ENCODE peak calls at places on chromosome 1, in nine cellular contexts. One of them, this sample, is unnamed. For H3K36me3, the result is how much of the 10 kb centered on the place peaks cover.

GRCh38 chr1:26283871-26284596 is 4.1 kb downstream of the SH3BGRL3 start:
- DNase-seq in heart left ventricle: no peak
- DNase-seq in tibial artery: no peak
- DNase-seq in trophoblast cell: no peak
- DNase-seq in psoas muscle: no peak
- DNase-seq in astrocyte: no peak
- DNase-seq in left lung: no peak
- DNase-seq in CD8-positive, alpha-beta T cell: no peak
- DNase-seq in cardiac muscle cell: no peak
- DNase-seq in this sample: no peak

GRCh38 chr1:43452789-43453441 is 816 bp downstream of the HYI start:
- DNase-seq in CD8-positive, alpha-beta T cell: no peak
- DNase-seq in astrocyte: peak
- DNase-seq in heart left ventricle: peak
- DNase-seq in tibial artery: peak
- DNase-seq in psoas muscle: peak
- DNase-seq in left lung: no peak
- DNase-seq in trophoblast cell: peak
- DNase-seq in cardiac muscle cell: peak
- DNase-seq in this sample: no peak

GRCh38 chr1:32724678-32725594 is 22.4 kb upstream of the SYNC start:
- DNase-seq in left lung: peak
- DNase-seq in trophoblast cell: peak
- DNase-seq in tibial artery: no peak
- DNase-seq in psoas muscle: peak
- DNase-seq in CD8-positive, alpha-beta T cell: no peak
- DNase-seq in astrocyte: peak
- DNase-seq in heart left ventricle: peak
- DNase-seq in cardiac muscle cell: peak
- DNase-seq in this sample: no peak

GRCh38 chr1:20530261-20530660 is 22.1 kb upstream of the FAM43B start:
- DNase-seq in psoas muscle: no peak
- DNase-seq in tibial artery: no peak
- DNase-seq in heart left ventricle: no peak
- DNase-seq in left lung: no peak
- DNase-seq in cardiac muscle cell: no peak
- DNase-seq in astrocyte: no peak
- DNase-seq in CD8-positive, alpha-beta T cell: no peak
- DNase-seq in trophoblast cell: peak
- DNase-seq in this sample: no peak

GRCh38 chr1:14017531-14017961 is 317.6 kb downstream of the PRDM2 start:
- DNase-seq in trophoblast cell: no peak
- DNase-seq in tibial artery: no peak
- DNase-seq in astrocyte: no peak
- DNase-seq in cardiac muscle cell: no peak
- DNase-seq in psoas muscle: no peak
- DNase-seq in left lung: no peak
- DNase-seq in heart left ventricle: no peak
- DNase-seq in CD8-positive, alpha-beta T cell: no peak
- DNase-seq in this sample: no peak

GRCh38 chr1:1196431-1197187 is 9.8 kb downstream of the TNFRSF18 start:
- DNase-seq in trophoblast cell: no peak
- DNase-seq in cardiac muscle cell: no peak
- DNase-seq in psoas muscle: peak
- DNase-seq in heart left ventricle: peak
- DNase-seq in tibial artery: no peak
- DNase-seq in astrocyte: no peak
- DNase-seq in CD8-positive, alpha-beta T cell: no peak
- DNase-seq in left lung: no peak
- DNase-seq in this sample: peak

GRCh38 chr1:113998361-113998760 is 19.1 kb downstream of the OLFML3 start:
- DNase-seq in trophoblast cell: no peak
- DNase-seq in left lung: no peak
- DNase-seq in cardiac muscle cell: peak
- DNase-seq in astrocyte: no peak
- DNase-seq in tibial artery: no peak
- DNase-seq in heart left ventricle: no peak
- DNase-seq in psoas muscle: no peak
- DNase-seq in CD8-positive, alpha-beta T cell: no peak
- DNase-seq in this sample: no peak

GRCh38 chr1:209537336-209538114 is 46.0 kb upstream of the CAMK1G start:
- DNase-seq in astrocyte: no peak
- DNase-seq in psoas muscle: no peak
- DNase-seq in CD8-positive, alpha-beta T cell: no peak
- DNase-seq in heart left ventricle: no peak
- DNase-seq in tibial artery: no peak
- DNase-seq in left lung: no peak
- DNase-seq in cardiac muscle cell: no peak
- DNase-seq in trophoblast cell: no peak
- DNase-seq in this sample: no peak

GRCh38 chr1:155773221-155773620 is 83.8 kb downstream of the GON4L start:
- DNase-seq in astrocyte: no peak
- DNase-seq in cardiac muscle cell: no peak
- DNase-seq in heart left ventricle: no peak
- DNase-seq in CD8-positive, alpha-beta T cell: no peak
- DNase-seq in tibial artery: no peak
- DNase-seq in left lung: no peak
- DNase-seq in trophoblast cell: no peak
- DNase-seq in psoas muscle: no peak
- DNase-seq in this sample: no peak
- H3K36me3 ChIP-seq in astrocyte: half or more
- H3K36me3 ChIP-seq in cardiac muscle cell: half or more
- H3K36me3 ChIP-seq in heart left ventricle: under half
- H3K36me3 ChIP-seq in CD8-positive, alpha-beta T cell: under half
- H3K36me3 ChIP-seq in tibial artery: half or more
- H3K36me3 ChIP-seq in left lung: under half
- H3K36me3 ChIP-seq in trophoblast cell: under half
- H3K36me3 ChIP-seq in psoas muscle: under half
- H3K36me3 ChIP-seq in this sample: under half

DNA sequence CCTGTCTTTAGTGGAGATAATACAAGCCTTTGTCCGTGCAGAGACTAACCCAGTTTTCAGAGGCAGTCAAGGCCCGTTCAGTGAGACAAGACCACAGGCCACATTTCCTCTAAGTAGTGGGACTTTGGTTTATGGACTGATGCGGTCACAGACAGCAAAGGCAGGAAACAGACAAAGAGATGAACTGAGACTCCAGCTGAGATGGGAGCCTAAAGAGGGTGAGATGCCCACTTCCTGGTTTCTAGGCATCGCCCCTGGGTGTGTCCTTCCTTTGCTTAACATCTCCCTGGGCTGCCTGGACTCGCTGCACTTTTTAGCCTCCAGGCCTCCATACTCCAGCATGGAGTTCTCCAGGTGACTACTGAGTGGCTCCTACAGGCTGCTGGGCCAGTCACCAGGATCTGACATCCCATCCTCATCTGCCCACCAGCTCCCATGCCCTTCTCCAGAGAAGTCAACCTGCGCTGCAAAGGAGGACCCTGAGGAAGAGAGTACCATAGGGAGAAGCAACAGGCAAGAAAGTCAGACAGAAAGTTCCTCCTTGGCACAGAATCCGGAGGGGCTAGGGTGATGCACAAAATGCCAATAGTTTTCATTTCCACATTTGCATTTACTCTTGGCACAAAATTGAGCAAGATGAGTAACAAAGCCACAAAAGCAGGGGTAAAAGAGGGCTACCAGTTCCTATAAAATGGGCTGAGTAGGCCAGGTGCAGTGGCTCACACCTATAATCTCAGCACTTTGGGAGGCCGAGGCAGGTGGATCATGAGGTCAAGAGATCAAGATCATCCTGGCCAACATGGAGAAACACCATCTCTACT is 15.1 kb downstream of the THEMIS2 start:
- DNase-seq in astrocyte: no peak
- DNase-seq in trophoblast cell: no peak
- DNase-seq in left lung: no peak
- DNase-seq in psoas muscle: no peak
- DNase-seq in CD8-positive, alpha-beta T cell: peak
- DNase-seq in cardiac muscle cell: no peak
- DNase-seq in tibial artery: no peak
- DNase-seq in heart left ventricle: no peak
- DNase-seq in this sample: peak
- H3K36me3 ChIP-seq in astrocyte: under half
- H3K36me3 ChIP-seq in trophoblast cell: under half
- H3K36me3 ChIP-seq in left lung: under half
- H3K36me3 ChIP-seq in psoas muscle: under half
- H3K36me3 ChIP-seq in CD8-positive, alpha-beta T cell: half or more
- H3K36me3 ChIP-seq in cardiac muscle cell: under half
- H3K36me3 ChIP-seq in tibial artery: under half
- H3K36me3 ChIP-seq in heart left ventricle: under half
- H3K36me3 ChIP-seq in this sample: under half

DNA sequence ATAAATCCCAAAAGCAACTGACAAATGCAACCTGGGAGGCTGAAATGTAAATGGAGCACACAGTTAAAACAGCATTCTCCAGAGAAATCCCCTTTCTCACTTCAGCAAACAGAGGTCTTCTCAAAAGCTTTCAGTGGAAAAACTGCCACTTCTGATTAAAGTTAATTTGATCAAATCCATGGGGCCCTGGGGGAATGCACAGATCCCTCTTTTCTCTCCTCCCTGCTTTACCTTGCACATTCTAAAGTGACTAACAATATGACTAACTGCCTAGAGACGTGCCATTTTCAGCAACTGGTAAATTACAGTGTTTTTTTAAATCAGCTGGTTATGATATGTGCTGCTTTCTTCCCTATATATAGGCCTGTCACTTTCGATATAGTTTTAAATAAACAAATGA is 142.5 kb downstream of the RERE start:
- DNase-seq in astrocyte: peak
- DNase-seq in left lung: no peak
- DNase-seq in cardiac muscle cell: no peak
- DNase-seq in trophoblast cell: no peak
- DNase-seq in tibial artery: no peak
- DNase-seq in CD8-positive, alpha-beta T cell: no peak
- DNase-seq in psoas muscle: no peak
- DNase-seq in heart left ventricle: no peak
- DNase-seq in this sample: no peak
- H3K36me3 ChIP-seq in astrocyte: under half
- H3K36me3 ChIP-seq in left lung: under half
- H3K36me3 ChIP-seq in cardiac muscle cell: under half
- H3K36me3 ChIP-seq in trophoblast cell: under half
- H3K36me3 ChIP-seq in tibial artery: under half
- H3K36me3 ChIP-seq in CD8-positive, alpha-beta T cell: under half
- H3K36me3 ChIP-seq in psoas muscle: under half
- H3K36me3 ChIP-seq in heart left ventricle: under half
- H3K36me3 ChIP-seq in this sample: under half

DNA sequence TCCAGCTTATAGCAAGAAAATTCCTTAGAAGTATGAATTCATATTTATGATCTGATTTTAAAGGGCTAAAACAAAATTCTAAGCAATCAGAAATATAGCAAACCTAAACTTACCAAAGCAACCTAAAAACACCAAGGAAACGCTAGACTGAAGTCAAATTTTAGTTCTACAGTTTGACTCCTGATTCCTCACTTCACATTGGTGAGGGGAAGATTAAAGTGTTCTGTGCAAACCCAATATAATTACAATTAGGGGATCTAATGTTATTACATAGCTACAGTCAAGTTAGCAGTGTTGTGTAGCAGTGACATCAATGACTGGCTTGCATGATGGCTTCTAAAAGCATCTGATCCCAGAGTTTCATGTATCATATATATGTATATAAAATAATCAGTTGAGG is 11.6 kb downstream of the HNRNPU start:
- DNase-seq in CD8-positive, alpha-beta T cell: no peak
- DNase-seq in left lung: no peak
- DNase-seq in heart left ventricle: no peak
- DNase-seq in cardiac muscle cell: no peak
- DNase-seq in psoas muscle: no peak
- DNase-seq in tibial artery: no peak
- DNase-seq in trophoblast cell: no peak
- DNase-seq in astrocyte: no peak
- DNase-seq in this sample: no peak
- H3K36me3 ChIP-seq in CD8-positive, alpha-beta T cell: under half
- H3K36me3 ChIP-seq in left lung: under half
- H3K36me3 ChIP-seq in heart left ventricle: under half
- H3K36me3 ChIP-seq in cardiac muscle cell: half or more
- H3K36me3 ChIP-seq in psoas muscle: under half
- H3K36me3 ChIP-seq in tibial artery: half or more
- H3K36me3 ChIP-seq in trophoblast cell: under half
- H3K36me3 ChIP-seq in astrocyte: half or more
- H3K36me3 ChIP-seq in this sample: under half

GRCh38 chr1:8367571-8368184 is 49.8 kb downstream of the SLC45A1 start:
- DNase-seq in astrocyte: no peak
- DNase-seq in left lung: no peak
- DNase-seq in heart left ventricle: no peak
- DNase-seq in psoas muscle: no peak
- DNase-seq in CD8-positive, alpha-beta T cell: no peak
- DNase-seq in cardiac muscle cell: no peak
- DNase-seq in trophoblast cell: peak
- DNase-seq in tibial artery: no peak
- DNase-seq in this sample: no peak
- H3K36me3 ChIP-seq in astrocyte: under half
- H3K36me3 ChIP-seq in left lung: under half
- H3K36me3 ChIP-seq in heart left ventricle: under half
- H3K36me3 ChIP-seq in psoas muscle: under half
- H3K36me3 ChIP-seq in CD8-positive, alpha-beta T cell: under half
- H3K36me3 ChIP-seq in cardiac muscle cell: under half
- H3K36me3 ChIP-seq in trophoblast cell: under half
- H3K36me3 ChIP-seq in tibial artery: under half
- H3K36me3 ChIP-seq in this sample: under half

DNA sequence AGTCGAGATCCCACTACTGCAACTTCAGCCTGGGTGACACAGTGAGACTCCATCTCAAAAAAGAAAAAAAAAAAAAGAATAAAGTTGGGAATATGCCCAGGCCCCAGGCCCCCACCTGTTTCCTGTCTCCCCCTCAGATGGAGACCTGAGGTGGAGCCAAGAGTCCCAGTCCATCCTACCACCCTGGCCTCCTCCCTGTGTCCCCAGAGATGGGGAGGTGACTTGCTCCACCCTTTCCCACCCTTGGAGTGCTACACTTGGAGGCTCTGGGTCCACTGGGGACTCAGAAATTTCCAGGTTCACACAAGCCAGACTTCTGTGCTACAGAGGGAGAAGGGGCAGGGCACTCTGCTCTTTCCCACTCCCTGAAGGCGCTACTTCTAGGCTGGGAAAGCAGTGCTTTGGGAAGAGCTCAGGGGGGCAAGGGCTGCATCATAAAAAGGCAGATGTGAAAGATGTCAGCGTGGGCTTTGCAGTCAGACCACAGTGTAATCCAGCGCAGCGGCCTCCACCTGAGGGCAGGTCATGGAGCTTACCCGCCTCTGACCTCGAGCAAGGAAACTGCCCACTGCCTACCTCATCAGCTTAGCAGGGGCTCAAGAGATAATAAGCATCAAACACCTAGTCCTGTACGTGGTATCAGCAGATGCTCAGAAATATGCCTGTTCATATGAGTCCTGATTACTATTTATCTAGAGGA is 13.4 kb downstream of the TMEM63A start:
- DNase-seq in trophoblast cell: no peak
- DNase-seq in cardiac muscle cell: no peak
- DNase-seq in astrocyte: no peak
- DNase-seq in psoas muscle: peak
- DNase-seq in tibial artery: no peak
- DNase-seq in left lung: no peak
- DNase-seq in CD8-positive, alpha-beta T cell: no peak
- DNase-seq in heart left ventricle: no peak
- DNase-seq in this sample: no peak
- H3K36me3 ChIP-seq in trophoblast cell: under half
- H3K36me3 ChIP-seq in cardiac muscle cell: under half
- H3K36me3 ChIP-seq in astrocyte: under half
- H3K36me3 ChIP-seq in psoas muscle: under half
- H3K36me3 ChIP-seq in tibial artery: half or more
- H3K36me3 ChIP-seq in left lung: under half
- H3K36me3 ChIP-seq in CD8-positive, alpha-beta T cell: half or more
- H3K36me3 ChIP-seq in heart left ventricle: under half
- H3K36me3 ChIP-seq in this sample: under half

This sample was measured in GM06990.